ENCODE peak calls at places on chromosome 6, in ten cellular contexts. N is H7; P is pancreas; B is naive thymus-derived CD4-positive, alpha-beta T cell; U is upper lobe of right lung; V is colonic mucosa; X is psoas muscle; G is MM.1S; F is kidney epithelial cell; E is fibroblast of lung. J is an unnamed sample. For H3K36me3, the result is how much of the 10 kb centered on the place peaks cover.

GRCh38 chr6:107304421-107305025 is 154.8 kb downstream of the PDSS2 start:
- DNase-seq in N (no peak), P (no peak), B (no peak), U (no peak), V (no peak), X (no peak), G (no peak), F (peak), E (no peak), J (no peak)

GRCh38 chr6:16249971-16250370 is 11.6 kb downstream of the GMPR start:
- DNase-seq in N (no peak), P (peak), B (no peak), U (no peak), V (no peak), X (no peak), G (no peak), F (no peak), E (no peak), J (no peak)

GRCh38 chr6:100460650-100461204 is 4.0 kb downstream of the SIM1 start:
- DNase-seq in N (peak), P (no peak), B (no peak), U (no peak), V (no peak), X (no peak), G (no peak), F (no peak), E (no peak), J (no peak)

GRCh38 chr6:20197251-20197650 is 15.0 kb downstream of the MBOAT1 start:
- DNase-seq in N (no peak), P (no peak), B (no peak), U (no peak), V (no peak), X (no peak), G (peak), F (no peak), E (no peak), J (no peak)

GRCh38 chr6:148491638-148492210 is 149.1 kb downstream of the SASH1 start:
- DNase-seq in N (no peak), P (no peak), B (no peak), U (no peak), V (no peak), X (no peak), G (no peak), F (no peak), E (no peak), J (no peak)

GRCh38 chr6:39231844-39232243 is 2.6 kb upstream of the KCNK5 start:
- DNase-seq in N (peak), P (no peak), B (no peak), U (no peak), V (no peak), X (no peak), G (no peak), F (no peak), E (no peak), J (no peak)

GRCh38 chr6:154488802-154489437 is 21.6 kb downstream of the CNKSR3 start:
- DNase-seq in N (no peak), P (no peak), B (no peak), U (no peak), V (no peak), X (no peak), G (no peak), F (no peak), E (peak), J (no peak)

GRCh38 chr6:45448417-45449389 is 71.0 kb upstream of the SUPT3H start:
- DNase-seq in N (no peak), P (no peak), B (no peak), U (no peak), V (no peak), X (no peak), G (peak), F (no peak), E (no peak), J (no peak)

GRCh38 chr6:13203145-13203544 is 125.2 kb downstream of the TBC1D7 start:
- DNase-seq in N (no peak), P (no peak), B (no peak), U (no peak), V (no peak), X (no peak), G (no peak), F (no peak), E (no peak), J (no peak)

GRCh38 chr6:100573169-100573568 is 108.4 kb upstream of the SIM1 start:
- DNase-seq in N (no peak), P (no peak), B (no peak), U (no peak), V (no peak), X (no peak), G (no peak), F (no peak), E (peak), J (no peak)

DNA sequence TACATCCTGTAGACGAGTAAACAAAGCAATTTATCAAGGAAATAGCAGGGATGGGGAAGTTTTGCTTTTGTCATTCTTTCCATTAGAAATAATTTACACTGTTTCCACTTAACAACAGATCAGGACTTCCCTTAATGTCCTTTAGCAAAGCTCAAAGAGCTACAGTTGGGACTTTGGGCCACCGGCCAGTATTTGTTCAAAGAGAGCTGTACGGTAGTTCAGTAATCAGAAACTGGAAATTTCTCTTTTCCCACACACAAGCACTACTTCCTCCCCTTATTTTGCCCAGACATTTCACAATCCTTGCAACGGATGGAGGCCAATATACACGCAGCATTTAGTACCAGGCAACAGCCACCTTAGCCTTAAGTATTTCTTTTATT is 12.1 kb upstream of the HINT3 start:
- DNase-seq in N (no peak), P (peak), B (no peak), U (peak), V (peak), X (no peak), G (no peak), F (no peak), E (peak), J (peak)
- H3K4me3 ChIP-seq in N (no peak), P (no peak), B (no peak), U (no peak), V (no peak), X (no peak), G (no peak), F (no peak), E (no peak), J (no peak)

DNA sequence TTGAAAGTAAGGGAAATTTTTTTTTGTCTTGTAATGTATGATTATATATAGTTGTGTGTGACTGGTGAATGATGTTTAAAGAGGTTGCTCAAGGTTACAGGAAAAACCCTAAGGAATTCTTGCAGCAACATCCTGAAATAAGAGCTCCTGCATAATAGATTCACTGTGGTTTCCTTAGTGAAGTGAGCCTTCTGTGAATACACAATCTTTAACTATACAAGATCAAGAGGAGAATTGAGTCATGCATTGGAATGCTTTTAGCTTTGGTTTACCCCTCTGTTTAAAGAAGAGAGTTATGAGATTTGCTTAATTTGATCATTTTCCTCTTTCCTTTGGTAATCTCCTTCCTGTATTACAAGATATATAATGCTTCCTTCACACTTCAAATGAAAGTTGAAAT is 141.6 kb upstream of the EYA4 start:
- DNase-seq in N (no peak), P (no peak), B (no peak), U (no peak), V (no peak), X (no peak), G (no peak), F (peak), E (peak), J (no peak)
- H3K36me3 ChIP-seq in N (under half), P (under half), B (under half), U (under half), V (under half), X (under half), G (under half), F (under half), E (under half), J (under half)

GRCh38 chr6:27631614-27631925 is 158.7 kb upstream of the ZNF184 start:
- DNase-seq in N (no peak), P (no peak), B (no peak), U (no peak), V (no peak), X (no peak), G (no peak), F (no peak), E (no peak), J (no peak)

DNA sequence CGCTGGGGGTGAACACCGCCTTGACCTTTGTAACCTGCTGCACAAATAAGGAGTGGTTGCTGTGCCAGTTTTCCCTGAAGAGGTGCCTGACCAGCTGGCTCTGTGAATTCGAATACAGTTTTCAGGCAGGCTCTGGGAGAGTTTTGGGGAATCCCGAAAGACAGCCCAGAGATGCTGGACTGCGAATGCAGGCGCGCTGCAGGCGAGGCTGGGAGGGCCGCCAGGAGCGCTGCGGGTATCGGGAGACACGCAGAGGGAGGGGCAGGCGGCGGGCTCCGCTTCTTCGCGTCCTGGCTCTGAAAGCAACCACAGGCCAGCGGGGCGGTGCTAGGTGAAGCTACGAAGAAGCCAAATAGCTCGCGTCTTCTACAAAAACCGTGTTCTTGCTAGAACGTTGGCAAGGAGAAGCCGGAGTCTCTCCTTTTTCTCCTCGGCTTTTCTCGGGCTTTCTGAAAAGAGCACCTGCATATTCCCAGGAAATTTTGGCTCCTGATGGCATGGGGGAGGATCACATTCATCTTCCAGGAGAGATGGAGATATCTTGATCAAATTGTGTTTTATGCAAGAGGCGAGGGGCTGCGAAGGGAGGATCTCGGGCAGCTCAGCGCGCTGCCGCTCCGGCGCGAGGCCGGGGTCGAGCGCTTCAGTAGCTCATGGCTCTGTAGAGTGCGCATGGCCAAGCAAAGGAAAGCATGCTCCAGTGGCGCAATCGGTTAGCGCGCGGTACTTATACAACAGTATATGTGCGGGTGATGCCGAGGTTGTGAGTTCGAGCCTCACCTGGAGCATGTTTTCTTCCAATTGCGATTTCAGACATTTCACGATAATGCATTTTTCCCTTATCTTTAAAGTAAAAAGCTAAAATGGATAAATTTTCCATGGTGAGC is 158.1 kb upstream of the ZNF184 start:
- DNase-seq in N (peak), P (peak), B (peak), U (peak), V (peak), X (no peak), G (no peak), F (no peak), E (peak), J (peak)
- H3K4me3 ChIP-seq in N (peak), P (no peak), B (no peak), U (no peak), V (peak), X (peak), G (no peak), F (peak), E (peak), J (peak)

GRCh38 chr6:90003941-90004340 is 109.7 kb downstream of the GJA10 start:
- DNase-seq in N (no peak), P (no peak), B (no peak), U (no peak), V (no peak), X (no peak), G (no peak), F (no peak), E (no peak), J (no peak)

GRCh38 chr6:89999995-90000825 is 105.9 kb downstream of the GJA10 start:
- DNase-seq in N (no peak), P (no peak), B (no peak), U (no peak), V (no peak), X (no peak), G (no peak), F (no peak), E (no peak), J (no peak)

GRCh38 chr6:89999154-89999553 is 104.9 kb downstream of the GJA10 start:
- DNase-seq in N (no peak), P (peak), B (no peak), U (no peak), V (peak), X (peak), G (no peak), F (peak), E (peak), J (no peak)

GRCh38 chr6:90003069-90003800 is 109.0 kb downstream of the GJA10 start:
- DNase-seq in N (no peak), P (no peak), B (no peak), U (no peak), V (no peak), X (no peak), G (no peak), F (no peak), E (no peak), J (no peak)

DNA sequence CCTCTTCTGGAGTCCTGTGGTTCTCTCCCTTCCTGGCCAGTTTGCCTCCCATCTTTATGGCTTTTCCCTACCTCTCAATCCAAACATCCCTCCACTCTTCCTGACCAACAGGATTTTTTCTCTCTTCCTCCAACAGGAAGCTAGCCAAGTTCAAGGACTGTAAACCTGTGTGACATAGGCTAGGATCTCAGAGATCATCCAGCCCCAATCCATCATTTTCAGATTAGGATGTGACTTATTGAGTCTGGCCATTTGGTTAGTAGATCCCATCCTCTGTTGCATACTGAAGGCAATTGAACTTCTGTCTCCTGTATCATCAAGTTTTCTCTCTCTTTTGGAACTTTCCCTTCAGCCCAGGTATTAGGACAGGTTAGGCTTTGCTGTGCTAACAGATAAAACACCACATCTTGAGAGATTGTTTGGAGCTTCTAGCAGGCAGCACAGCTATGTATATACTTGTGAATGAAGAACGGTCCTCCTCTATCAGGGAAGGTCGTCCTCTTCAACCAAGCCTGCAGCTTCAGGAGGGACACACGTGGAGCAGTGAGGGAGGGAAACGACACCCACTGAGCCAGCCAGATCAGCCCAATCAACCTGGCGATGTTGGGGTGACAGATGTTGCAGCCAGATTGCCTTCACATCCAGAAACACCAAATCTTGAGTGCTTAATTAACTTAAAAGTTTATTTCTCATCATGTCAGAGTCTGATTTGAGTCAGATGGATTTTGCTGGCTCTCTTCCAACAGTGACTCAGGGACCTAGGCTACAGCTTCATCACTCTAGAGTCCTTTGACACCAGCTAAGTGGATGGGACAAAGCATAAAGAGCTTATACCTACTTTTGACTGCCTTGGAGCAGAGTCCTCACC is 106.8 kb downstream of the GJA10 start:
- DNase-seq in N (no peak), P (no peak), B (no peak), U (no peak), V (no peak), X (no peak), G (no peak), F (no peak), E (peak), J (no peak)
- H3K36me3 ChIP-seq in N (under half), P (under half), B (under half), U (under half), V (under half), X (under half), G (under half), F (under half), E (under half), J (under half)

DNA sequence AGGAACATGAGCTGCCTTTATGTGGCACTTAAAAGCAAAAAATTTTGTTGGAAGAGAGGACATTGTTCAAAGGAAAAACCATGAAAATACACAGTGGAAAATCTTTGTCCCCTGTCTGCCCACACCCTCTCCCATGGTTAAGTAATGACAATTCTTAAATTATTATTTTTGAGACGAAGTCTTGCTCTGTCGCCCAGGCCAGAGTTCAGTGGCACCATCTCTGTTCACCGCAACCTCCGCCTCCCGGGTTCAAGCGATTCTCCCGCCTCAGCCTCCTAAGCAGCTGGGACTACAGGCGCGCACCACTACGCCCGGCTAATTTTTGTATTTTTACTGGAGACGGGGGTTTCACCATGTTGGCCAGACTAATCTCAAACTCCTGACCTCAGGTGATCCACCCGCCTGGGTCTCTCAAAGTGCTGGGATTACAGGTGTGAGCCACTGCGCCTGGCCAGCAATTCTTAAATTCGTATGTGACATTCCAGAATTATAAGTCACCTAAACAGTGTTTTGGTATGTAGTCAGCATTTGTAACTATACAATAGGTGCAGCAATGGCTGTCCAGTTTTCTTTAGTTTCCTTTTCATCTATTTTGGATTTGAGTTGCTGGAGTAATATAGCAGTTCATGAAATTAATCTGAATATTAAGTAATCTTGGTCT is 636 bp upstream of the SSR1 start:
- DNase-seq in N (no peak), P (no peak), B (no peak), U (no peak), V (peak), X (no peak), G (no peak), F (no peak), E (no peak), J (no peak)
- H3K4me3 ChIP-seq in N (peak), P (peak), B (peak), U (peak), V (peak), X (peak), G (peak), F (peak), E (peak), J (peak)

GRCh38 chr6:96528193-96528592 is 6.6 kb downstream of the UFL1 start:
- DNase-seq in N (no peak), P (no peak), B (no peak), U (no peak), V (no peak), X (no peak), G (no peak), F (no peak), E (no peak), J (no peak)
- H3K36me3 ChIP-seq in N (under half), P (half or more), B (under half), U (half or more), V (under half), X (under half), G (under half), F (under half), E (under half), J (under half)

GRCh38 chr6:111086685-111087084 is 618 bp upstream of the SLC16A10 start:
- DNase-seq in N (no peak), P (no peak), B (no peak), U (no peak), V (no peak), X (no peak), G (no peak), F (no peak), E (no peak), J (no peak)

GRCh38 chr6:111090766-111091165 is 3.5 kb downstream of the SLC16A10 start:
- DNase-seq in N (no peak), P (no peak), B (no peak), U (no peak), V (no peak), X (no peak), G (no peak), F (no peak), E (no peak), J (no peak)

GRCh38 chr6:111087106-111087835 is at the start of gene SLC16A10:
- DNase-seq in N (peak), P (peak), B (peak), U (peak), V (peak), X (peak), G (peak), F (no peak), E (no peak), J (peak)

GRCh38 chr6:111088668-111089003 is 1.3 kb downstream of the SLC16A10 start:
- DNase-seq in N (no peak), P (no peak), B (no peak), U (no peak), V (no peak), X (no peak), G (no peak), F (no peak), E (no peak), J (no peak)

DNA sequence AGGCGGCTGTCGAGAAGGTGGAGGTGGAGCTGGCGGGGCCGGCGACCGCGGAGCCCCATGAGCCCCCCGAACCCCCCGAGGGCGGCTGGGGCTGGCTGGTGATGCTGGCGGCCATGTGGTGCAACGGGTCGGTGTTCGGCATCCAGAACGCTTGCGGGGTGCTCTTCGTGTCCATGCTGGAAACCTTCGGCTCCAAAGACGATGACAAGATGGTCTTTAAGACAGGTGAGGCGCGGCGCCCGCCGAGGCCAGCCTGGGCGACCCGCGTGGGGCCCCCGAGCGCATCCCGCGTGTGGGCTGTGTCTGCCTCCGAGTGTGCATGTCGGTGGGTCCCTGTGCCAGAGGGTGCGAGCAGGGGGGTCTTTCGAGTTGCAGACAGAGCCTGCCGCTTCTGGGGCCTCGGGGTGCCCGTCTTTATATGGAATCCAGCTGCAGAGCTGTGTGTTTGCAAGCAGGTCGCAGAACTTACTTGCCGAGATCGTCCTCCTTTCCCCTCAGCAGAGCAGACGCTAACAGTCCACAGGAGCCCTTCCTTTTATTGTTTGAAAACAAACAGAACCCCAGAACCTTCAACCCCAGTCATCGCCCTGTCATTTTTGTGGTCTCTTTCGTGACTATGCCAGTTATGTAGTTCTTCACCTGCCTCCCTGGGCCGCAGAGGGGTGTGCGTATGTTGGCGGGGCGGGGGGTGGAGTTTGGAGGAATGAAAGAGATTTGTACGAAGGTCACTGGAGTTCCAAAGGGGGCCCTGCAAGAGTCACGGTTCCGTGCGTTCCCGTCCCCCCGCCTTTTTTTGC is 766 bp downstream of the SLC16A10 start:
- DNase-seq in N (peak), P (peak), B (peak), U (peak), V (peak), X (no peak), G (peak), F (no peak), E (no peak), J (peak)
- H3K4me3 ChIP-seq in N (peak), P (peak), B (peak), U (peak), V (peak), X (peak), G (peak), F (peak), E (peak), J (peak)

GRCh38 chr6:117205876-117206275 is 59.5 kb upstream of the VGLL2 start:
- DNase-seq in N (no peak), P (no peak), B (no peak), U (no peak), V (no peak), X (no peak), G (no peak), F (no peak), E (no peak), J (no peak)
- H3K36me3 ChIP-seq in N (under half), P (under half), B (under half), U (under half), V (under half), X (under half), G (under half), F (under half), E (under half), J (under half)

J was measured in Caco-2.